ENCODE peak calls at places on chromosomes 4 and X, in four cellular contexts. B, N, P and K are unnamed samples.

GRCh38 chr4:18722748-18723191 is 701.2 kb upstream of the LCORL start:
- DNase-seq in P (no peak), B (no peak), N (no peak), K (no peak)

GRCh38 chr4:128916832-128917231 is 107.3 kb downstream of the JADE1 start:
- DNase-seq in N (no peak), B (peak), P (no peak), K (peak)

GRCh38 chr4:5256416-5256815 is 205.1 kb downstream of the STK32B start:
- DNase-seq in N (no peak), P (no peak), B (no peak), K (no peak)

GRCh38 chr4:107863850-107864371 is 39.2 kb downstream of the SGMS2 start:
- DNase-seq in N (peak), P (no peak), B (no peak), K (no peak)

GRCh38 chrX:100072286-100072685 is 337.8 kb downstream of the PCDH19 start:
- DNase-seq in N (no peak), B (no peak), P (no peak), K (no peak)

GRCh38 chr4:16250665-16251365 is 24.5 kb upstream of the TAPT1 start:
- DNase-seq in B (no peak), N (no peak), P (no peak), K (no peak)

GRCh38 chr4:13535118-13535517 is 9.2 kb downstream of the NKX3-2 start:
- DNase-seq in B (no peak), P (no peak), N (no peak), K (no peak)

GRCh38 chrX:68041110-68041509 is 392.2 kb downstream of the OPHN1 start:
- DNase-seq in N (no peak), B (no peak), P (no peak), K (no peak)

GRCh38 chrX:1144293-1144692 is 68.2 kb downstream of the CRLF2 start:
- DNase-seq in B (no peak), P (no peak), N (no peak), K (no peak)

GRCh38 chrX:136039968-136040367 is 54.7 kb downstream of the SLC9A6 start:
- DNase-seq in B (no peak), P (no peak), N (no peak), K (no peak)

GRCh38 chr4:136581119-136581518 is 951.2 kb downstream of the PCDH18 start:
- DNase-seq in P (no peak), B (no peak), N (no peak), K (no peak)

GRCh38 chrX:138745215-138745614 is 33.7 kb upstream of the FGF13 start:
- DNase-seq in B (peak), P (no peak), N (peak), K (peak)

GRCh38 chr4:94408549-94409374 is 43.0 kb upstream of the PDLIM5 start:
- DNase-seq in P (no peak), B (no peak), N (peak), K (no peak)

GRCh38 chr4:147689062-147689461 is 5.1 kb upstream of the PRMT9 start:
- DNase-seq in N (no peak), P (no peak), B (no peak), K (no peak)

GRCh38 chrX:118116308-118117068 is at the start of gene KLHL13:
- DNase-seq in P (peak), N (peak), B (no peak), K (peak)

GRCh38 chrX:47595701-47596655 is 13.7 kb downstream of the TIMP1 start:
- DNase-seq in P (no peak), N (no peak), B (no peak), K (no peak)

DNA sequence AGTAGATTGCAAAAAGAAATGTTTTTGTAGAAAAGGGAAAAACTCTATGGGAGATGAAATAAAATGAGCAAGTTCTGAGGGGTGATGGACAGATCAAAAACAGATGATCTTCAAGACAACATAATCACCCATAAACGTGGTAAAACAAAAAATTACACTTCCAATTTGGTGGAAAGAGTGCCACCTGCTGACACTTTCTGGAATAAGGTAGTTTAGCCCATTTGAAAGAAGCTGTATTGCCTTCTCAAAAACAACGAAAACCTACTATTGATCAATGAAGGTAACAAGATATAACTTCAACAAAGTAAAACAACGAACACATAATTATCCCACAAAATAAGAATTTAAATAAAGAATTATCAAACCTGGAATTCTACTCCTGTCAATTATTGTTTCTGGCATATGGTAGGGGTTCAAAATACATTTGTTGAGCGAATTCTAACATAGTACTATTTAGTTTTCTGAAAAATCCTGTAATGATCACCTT is 2.5 kb downstream of the COQ2 start:
- DNase-seq in P (no peak), N (peak), B (no peak), K (peak)
- TF ChIP-seq SPI1 in P (no peak), N (no peak), B (no peak), K (no peak)

GRCh38 chr4:3401436-3402171 is 40.2 kb upstream of the HGFAC start:
- DNase-seq in N (peak), P (no peak), B (no peak), K (no peak)
- TF ChIP-seq SPI1 in N (no peak), P (no peak), B (no peak), K (no peak)

DNA sequence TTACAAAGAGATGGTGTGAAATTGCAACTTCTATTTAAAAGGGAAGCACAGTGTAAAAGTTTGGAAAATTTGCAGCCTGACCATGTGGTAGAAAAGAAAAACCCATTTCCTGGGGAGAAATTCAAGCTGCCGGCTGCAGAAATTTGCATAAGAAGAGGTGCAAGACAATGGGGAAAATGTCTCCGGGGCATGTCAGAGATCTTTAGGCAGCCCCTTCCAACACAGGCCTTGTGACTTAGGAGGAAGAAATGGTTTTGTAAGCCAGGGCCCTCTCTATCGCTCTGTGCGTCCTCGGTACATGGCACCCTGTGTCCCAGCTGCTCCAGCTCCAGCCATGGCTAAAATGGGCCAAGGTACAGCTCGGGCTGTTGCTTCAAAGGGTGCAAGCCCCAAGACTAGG is 40.4 kb downstream of the CCDC158 start:
- DNase-seq in N (no peak), P (no peak), B (no peak), K (no peak)
- TF ChIP-seq SPI1 in N (no peak), P (no peak), B (no peak), K (no peak)

GRCh38 chr4:25862411-25863346 is at the start of gene SEL1L3:
- DNase-seq in B (no peak), N (peak), P (peak), K (no peak)

GRCh38 chr4:25861951-25862410 is 807 bp downstream of the SEL1L3 start:
- DNase-seq in P (no peak), B (no peak), N (peak), K (no peak)

GRCh38 chr4:25859429-25860148 is 3.2 kb downstream of the SEL1L3 start:
- DNase-seq in N (no peak), B (no peak), P (no peak), K (peak)

GRCh38 chr4:25861422-25861926 is 1.3 kb downstream of the SEL1L3 start:
- DNase-seq in B (no peak), P (no peak), N (peak), K (peak)

GRCh38 chr4:25860586-25861421 is 2.0 kb downstream of the SEL1L3 start:
- DNase-seq in P (no peak), N (peak), B (no peak), K (peak)
- TF ChIP-seq SPI1 in P (peak), N (peak), B (peak), K (peak)

DNA sequence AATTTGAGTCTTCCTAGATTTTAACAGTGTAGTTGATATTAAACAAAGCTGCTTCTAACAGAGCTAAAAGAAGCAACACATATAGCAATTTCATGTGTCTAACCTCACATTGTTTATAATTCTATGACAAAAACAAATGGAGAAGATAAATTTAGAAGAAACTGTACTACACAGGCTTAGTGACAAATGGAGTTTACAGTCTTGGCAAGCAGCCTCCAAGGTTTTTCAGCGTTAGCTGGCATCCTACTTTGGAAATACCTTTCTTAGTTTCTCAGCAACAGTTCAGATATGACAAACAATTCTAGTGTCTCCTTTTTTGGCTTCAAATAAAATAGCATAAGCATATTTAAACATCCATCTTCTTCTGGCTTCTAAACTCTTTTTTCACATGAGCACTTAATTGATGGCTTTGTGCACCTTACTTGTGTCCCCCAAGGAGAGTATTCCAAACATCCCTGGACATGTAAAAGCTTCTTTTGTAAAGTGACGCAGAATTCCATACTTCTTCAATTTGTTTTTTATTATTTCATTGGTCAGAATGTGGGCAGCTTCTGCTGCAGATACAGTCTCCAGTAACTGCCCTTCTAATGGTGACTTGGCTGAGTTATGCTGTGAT is 249.8 kb downstream of the ANTXR2 start:
- DNase-seq in B (no peak), P (no peak), N (no peak), K (no peak)
- TF ChIP-seq SPI1 in B (no peak), P (no peak), N (no peak), K (no peak)

DNA sequence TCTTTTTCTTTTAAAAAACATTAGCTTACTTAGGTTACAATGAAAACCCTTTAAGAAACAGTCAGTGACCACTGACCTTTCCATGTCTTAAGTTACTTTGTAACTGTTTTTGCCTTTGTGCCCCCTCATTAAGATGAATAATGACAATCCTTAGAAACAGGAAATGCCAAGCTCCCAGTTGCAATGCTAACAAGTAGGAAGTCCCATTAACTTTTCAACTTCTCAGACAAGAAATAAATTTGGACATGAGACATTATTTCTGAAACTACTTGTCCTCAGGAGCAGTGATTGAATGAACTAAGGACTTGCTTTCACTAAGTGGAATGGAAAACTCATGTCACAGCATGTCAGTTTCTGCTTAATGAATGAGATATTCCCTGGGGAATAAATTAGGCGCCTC is 383.7 kb downstream of the RPA4 start:
- DNase-seq in N (no peak), P (no peak), B (no peak), K (no peak)
- TF ChIP-seq SPI1 in N (no peak), P (no peak), B (no peak), K (no peak)

GRCh38 chr4:137631605-137632004 is 99.3 kb upstream of the PCDH18 start:
- DNase-seq in B (no peak), N (no peak), P (no peak), K (no peak)

GRCh38 chr4:137635596-137635995 is 103.3 kb upstream of the PCDH18 start:
- DNase-seq in N (no peak), B (no peak), P (no peak), K (no peak)

GRCh38 chr4:137638934-137639333 is 106.6 kb upstream of the PCDH18 start:
- DNase-seq in B (no peak), N (no peak), P (no peak), K (no peak)

GRCh38 chr4:137632842-137633241 is 100.5 kb upstream of the PCDH18 start:
- DNase-seq in B (no peak), N (no peak), P (no peak), K (no peak)

DNA sequence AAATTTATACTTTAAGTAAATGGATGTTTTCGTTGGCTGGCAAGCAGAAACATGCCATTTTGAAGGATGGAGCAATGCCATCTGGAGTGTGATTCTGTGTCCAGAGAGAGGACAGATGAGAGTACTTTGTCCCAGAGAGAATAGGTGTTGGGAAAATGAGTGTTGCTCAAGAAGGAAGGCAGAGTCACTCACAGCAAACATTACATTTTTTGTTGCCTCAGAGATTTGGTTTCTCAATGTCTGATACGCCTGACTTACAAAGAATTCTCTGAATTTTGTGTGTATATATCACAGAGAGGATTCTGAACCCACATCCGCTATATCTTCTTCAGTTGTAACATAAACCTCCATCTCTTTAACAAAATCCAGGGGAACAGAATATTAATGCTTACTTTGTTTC is 102.8 kb upstream of the PCDH18 start:
- DNase-seq in B (no peak), N (no peak), P (no peak), K (no peak)
- TF ChIP-seq SPI1 in B (no peak), N (no peak), P (no peak), K (no peak)

GRCh38 chrX:10514891-10515290 is 105.5 kb downstream of the MID1 start:
- DNase-seq in N (no peak), B (no peak), P (no peak), K (no peak)
- TF ChIP-seq SPI1 in N (no peak), B (no peak), P (no peak), K (no peak)